ENCODE peak calls at places on chromosomes 16 and 17, in nine cellular contexts. B, A, H, F, I, E, T, G and L are unnamed samples.

GRCh38 chr17:40614431-40615294 is 33.0 kb downstream of the SMARCE1 start:
- DNase-seq in B (no peak), A (no peak), H (no peak), F (no peak), I (no peak), E (no peak), T (no peak), G (no peak), L (no peak)

GRCh38 chr17:76382305-76382802 is 2.1 kb upstream of the SPHK1 start:
- DNase-seq in B (no peak), A (no peak), H (no peak), F (peak), I (no peak), E (no peak), T (no peak), G (no peak), L (peak)

GRCh38 chr16:88883946-88884345 is 17.5 kb upstream of the PABPN1L start:
- DNase-seq in B (no peak), A (no peak), H (no peak), F (no peak), I (no peak), E (peak), T (no peak), G (no peak), L (no peak)

GRCh38 chr16:89241187-89242003 is 23.9 kb downstream of the ZNF778 start:
- DNase-seq in B (peak), A (peak), H (peak), F (peak), I (peak), E (peak), T (peak), G (peak), L (peak)

GRCh38 chr17:37450090-37450489 is 39.6 kb upstream of the DUSP14 start:
- DNase-seq in B (no peak), A (no peak), H (no peak), F (no peak), I (no peak), E (no peak), T (no peak), G (no peak), L (no peak)

GRCh38 chr16:75566889-75567255 is 693 bp downstream of the GABARAPL2 start:
- DNase-seq in B (no peak), A (no peak), H (no peak), F (peak), I (no peak), E (peak), T (no peak), G (no peak), L (peak)

GRCh38 chr16:2511128-2511785 is 2.5 kb upstream of the ATP6V0C start:
- DNase-seq in B (no peak), A (peak), H (peak), F (peak), I (peak), E (peak), T (no peak), G (no peak), L (peak)

GRCh38 chr16:22373662-22374310 is 633 bp downstream of the CDR2 start:
- DNase-seq in B (no peak), A (peak), H (no peak), F (peak), I (no peak), E (peak), T (no peak), G (no peak), L (peak)

GRCh38 chr17:77738666-77739531 is 219.6 kb upstream of the TNRC6C start:
- DNase-seq in B (no peak), A (no peak), H (no peak), F (no peak), I (no peak), E (no peak), T (no peak), G (no peak), L (no peak)

GRCh38 chr17:50129946-50130777 is at the start of gene SAMD14:
- DNase-seq in B (no peak), A (no peak), H (no peak), F (peak), I (no peak), E (peak), T (no peak), G (no peak), L (no peak)

GRCh38 chr16:29848420-29849297 is 14.4 kb downstream of the CDIPT start:
- DNase-seq in B (peak), A (peak), H (no peak), F (peak), I (peak), E (peak), T (peak), G (no peak), L (peak)

GRCh38 chr17:77115947-77116346 is 24.8 kb upstream of the SEC14L1 start:
- DNase-seq in B (no peak), A (no peak), H (no peak), F (no peak), I (no peak), E (no peak), T (no peak), G (no peak), L (no peak)

GRCh38 chr16:81451753-81452680 is 7.4 kb downstream of the CMIP start:
- DNase-seq in B (no peak), A (no peak), H (no peak), F (peak), I (no peak), E (no peak), T (no peak), G (no peak), L (no peak)

GRCh38 chr17:50067996-50068395 is 12.1 kb downstream of the ITGA3 start:
- DNase-seq in B (no peak), A (no peak), H (no peak), F (no peak), I (no peak), E (no peak), T (no peak), G (no peak), L (no peak)

GRCh38 chr16:23379707-23380106 is 73.3 kb downstream of the COG7 start:
- DNase-seq in B (no peak), A (no peak), H (no peak), F (no peak), I (no peak), E (no peak), T (no peak), G (no peak), L (no peak)

DNA sequence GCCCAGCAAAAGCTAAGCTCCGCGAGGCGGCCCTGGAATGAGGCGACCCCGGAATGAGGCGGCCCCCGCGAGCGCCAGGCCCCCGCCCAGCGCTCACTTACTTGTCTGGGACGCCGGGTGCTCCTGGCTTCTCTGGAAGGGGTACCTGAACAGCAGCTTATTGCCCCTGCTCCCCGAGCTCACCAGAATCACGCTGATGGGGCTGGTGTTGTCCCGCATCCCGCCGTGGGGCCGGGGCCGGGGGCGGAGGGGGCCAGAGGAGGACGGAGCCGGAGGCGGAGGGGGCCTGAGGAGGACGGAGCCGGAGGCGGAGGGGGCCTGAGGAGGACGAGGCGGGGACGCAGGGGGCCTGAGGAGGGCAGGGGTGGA is 440 bp downstream of the NPRL3 start:
- DNase-seq in B (no peak), A (peak), H (no peak), F (peak), I (no peak), E (peak), T (no peak), G (no peak), L (peak)
- H3K27ac ChIP-seq in B (peak), A (peak), H (no peak), F (peak), I (peak), E (peak), T (peak), G (peak), L (no peak)

DNA sequence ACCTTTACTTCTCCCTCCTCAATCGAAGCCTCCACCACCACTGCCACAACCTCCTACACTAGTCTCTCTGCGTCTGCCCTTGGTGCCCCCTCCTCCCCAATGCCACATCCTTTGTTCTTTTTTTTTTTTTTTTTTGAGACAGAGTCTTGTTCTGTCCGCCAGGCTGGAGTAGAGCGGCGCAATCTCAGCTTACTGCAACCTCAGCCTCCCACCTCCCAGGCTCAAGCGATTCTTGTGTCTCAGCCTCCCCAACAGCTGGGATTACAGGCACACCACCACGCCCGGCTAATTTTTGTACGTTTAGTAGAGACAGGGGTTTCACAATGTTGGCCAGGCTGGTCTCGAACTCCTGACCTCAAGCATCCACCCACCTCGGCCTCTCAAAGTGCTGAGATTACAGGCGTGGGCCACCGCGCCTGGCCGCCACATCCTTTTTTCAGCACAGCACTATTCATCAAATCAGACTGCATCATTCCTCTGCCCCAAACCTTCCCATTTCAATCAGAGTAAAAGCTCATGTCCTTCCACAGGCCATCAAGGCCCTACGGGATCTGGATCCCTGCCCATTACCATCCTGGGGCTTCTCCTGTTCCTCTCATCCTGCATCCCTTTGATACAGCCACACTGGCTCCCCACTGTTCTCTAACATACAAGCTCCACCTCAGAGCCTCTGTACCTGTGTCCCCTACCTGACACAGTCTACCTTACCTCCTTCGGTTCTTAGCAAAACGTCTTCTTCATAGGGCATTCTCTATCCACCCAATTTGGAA is 2.0 kb downstream of the KLHL11 start:
- DNase-seq in B (no peak), A (no peak), H (no peak), F (peak), I (no peak), E (no peak), T (no peak), G (no peak), L (no peak)
- H3K27ac ChIP-seq in B (no peak), A (no peak), H (no peak), F (no peak), I (no peak), E (no peak), T (no peak), G (no peak), L (no peak)

DNA sequence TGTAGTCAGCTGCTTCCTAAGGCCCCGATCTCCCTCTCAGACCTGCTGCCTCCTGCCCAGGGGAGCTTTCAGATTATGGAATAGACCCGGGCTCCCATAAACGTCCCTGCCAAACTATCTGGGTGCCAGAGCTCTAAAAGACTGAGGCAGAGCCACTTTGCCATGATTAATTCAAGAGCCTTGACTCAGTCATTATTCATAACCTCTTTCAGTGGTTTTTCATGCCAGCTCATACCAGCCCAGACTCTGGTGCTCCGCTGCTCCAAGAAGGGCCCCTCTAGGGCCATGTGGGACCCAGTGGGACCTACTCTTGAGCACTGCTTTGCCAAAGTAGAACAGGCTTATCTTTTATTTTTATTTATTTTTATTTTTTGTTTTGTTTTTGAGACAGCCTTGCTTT is 23.9 kb downstream of the DNAI2 start:
- DNase-seq in B (no peak), A (no peak), H (no peak), F (no peak), I (no peak), E (no peak), T (no peak), G (no peak), L (no peak)
- H3K27ac ChIP-seq in B (no peak), A (no peak), H (no peak), F (no peak), I (peak), E (no peak), T (no peak), G (no peak), L (no peak)

GRCh38 chr17:6509295-6509771 is 47.0 kb downstream of the PITPNM3 start:
- DNase-seq in B (no peak), A (no peak), H (no peak), F (peak), I (no peak), E (no peak), T (no peak), G (no peak), L (no peak)

GRCh38 chr17:6507535-6507934 is 48.8 kb downstream of the PITPNM3 start:
- DNase-seq in B (peak), A (peak), H (peak), F (no peak), I (no peak), E (no peak), T (no peak), G (no peak), L (no peak)

GRCh38 chr17:6508026-6508425 is 48.3 kb downstream of the PITPNM3 start:
- DNase-seq in B (no peak), A (no peak), H (no peak), F (no peak), I (no peak), E (no peak), T (no peak), G (no peak), L (no peak)

GRCh38 chr17:6509921-6510320 is 46.4 kb downstream of the PITPNM3 start:
- DNase-seq in B (no peak), A (no peak), H (no peak), F (no peak), I (no peak), E (no peak), T (no peak), G (no peak), L (no peak)

GRCh38 chr17:6508519-6509294 is 47.6 kb downstream of the PITPNM3 start:
- DNase-seq in B (no peak), A (no peak), H (no peak), F (no peak), I (no peak), E (no peak), T (no peak), G (no peak), L (peak)
- H3K27ac ChIP-seq in B (peak), A (no peak), H (no peak), F (no peak), I (no peak), E (no peak), T (no peak), G (no peak), L (no peak)

GRCh38 chr17:57484081-57484666 is 227.9 kb downstream of the MSI2 start:
- DNase-seq in B (no peak), A (no peak), H (no peak), F (no peak), I (no peak), E (no peak), T (no peak), G (no peak), L (no peak)

GRCh38 chr17:57482657-57483056 is 226.3 kb downstream of the MSI2 start:
- DNase-seq in B (no peak), A (no peak), H (no peak), F (no peak), I (no peak), E (no peak), T (no peak), G (no peak), L (no peak)

GRCh38 chr17:57478851-57479250 is 222.5 kb downstream of the MSI2 start:
- DNase-seq in B (no peak), A (no peak), H (no peak), F (no peak), I (no peak), E (no peak), T (no peak), G (no peak), L (no peak)

GRCh38 chr17:57480438-57481196 is 224.3 kb downstream of the MSI2 start:
- DNase-seq in B (no peak), A (no peak), H (no peak), F (no peak), I (no peak), E (peak), T (no peak), G (no peak), L (no peak)

GRCh38 chr17:57481901-57482300 is 225.6 kb downstream of the MSI2 start:
- DNase-seq in B (peak), A (no peak), H (peak), F (no peak), I (no peak), E (no peak), T (no peak), G (no peak), L (no peak)
- H3K27ac ChIP-seq in B (no peak), A (no peak), H (peak), F (no peak), I (no peak), E (no peak), T (no peak), G (peak), L (no peak)

DNA sequence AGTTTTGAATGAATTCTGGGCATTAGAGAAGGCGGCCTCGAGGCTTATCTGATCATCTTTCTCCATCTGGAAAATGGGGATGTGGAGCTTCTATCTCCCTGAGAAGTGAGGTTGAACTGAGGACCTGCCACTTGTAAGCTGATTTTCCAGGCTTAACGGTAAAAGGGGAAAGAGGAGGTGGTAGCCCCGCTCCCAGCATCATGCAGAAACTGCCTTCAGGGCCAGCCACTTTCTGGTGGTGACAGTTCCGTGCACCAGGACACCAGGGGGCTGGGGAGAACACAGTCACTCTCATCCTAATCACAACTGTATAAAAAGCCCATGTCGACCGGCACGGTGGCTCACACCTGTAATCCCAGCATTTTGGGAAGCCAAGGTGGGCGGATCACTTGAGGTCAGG is 20.9 kb upstream of the CPSF4L start:
- DNase-seq in B (no peak), A (no peak), H (no peak), F (no peak), I (no peak), E (no peak), T (no peak), G (no peak), L (no peak)
- H3K27ac ChIP-seq in B (no peak), A (no peak), H (no peak), F (no peak), I (peak), E (no peak), T (no peak), G (no peak), L (no peak)

GRCh38 chr17:73214851-73215250 is 22.0 kb downstream of the COG1 start:
- DNase-seq in B (no peak), A (no peak), H (no peak), F (no peak), I (no peak), E (no peak), T (no peak), G (no peak), L (no peak)
- H3K27ac ChIP-seq in B (no peak), A (no peak), H (no peak), F (peak), I (peak), E (no peak), T (no peak), G (no peak), L (no peak)

DNA sequence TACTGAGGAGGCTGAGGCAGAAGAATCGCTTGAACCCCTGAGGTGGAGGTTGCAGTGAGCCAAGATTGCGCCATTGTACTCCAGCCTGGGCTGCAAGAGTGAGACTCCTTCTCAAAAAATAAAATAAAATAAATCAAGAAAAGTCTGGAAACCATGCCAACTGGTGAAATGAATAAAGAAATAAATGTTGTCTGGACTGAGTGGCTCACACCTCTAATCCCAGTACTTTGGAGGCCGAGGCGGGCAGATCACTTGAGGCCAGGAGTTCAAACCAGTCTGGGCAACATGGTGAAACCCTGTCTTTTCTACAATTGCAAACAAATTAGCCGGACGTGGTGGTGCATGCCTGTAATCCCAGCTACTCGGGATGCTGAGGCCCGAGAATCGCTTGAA is 744 bp upstream of the LRRC37A3 start:
- DNase-seq in B (peak), A (no peak), H (no peak), F (peak), I (no peak), E (peak), T (no peak), G (no peak), L (peak)
- H3K27ac ChIP-seq in B (peak), A (peak), H (no peak), F (no peak), I (peak), E (peak), T (peak), G (peak), L (peak)